ENCODE peak calls at places on chromosomes 11 and 22, in eight cellular contexts. One of them, this sample, is unnamed.
A peak's percentile ranks its signal among the peaks of the same experiment; 100 is the strongest.

GRCh38 chr11:114074546-114075342 is 15.2 kb downstream of the ZBTB16 start:
- DNase-seq in PC-3: no peak
- DNase-seq in fibroblast of lung: no peak
- DNase-seq in IMR-90: no peak
- DNase-seq in adrenal gland: no peak
- DNase-seq in PC-9: no peak
- DNase-seq in heart left ventricle: peak; percentile 46
- DNase-seq in tibial artery: no peak
- DNase-seq in this sample: no peak

GRCh38 chr11:62592216-62592815 is 993 bp upstream of the TUT1 start:
- DNase-seq in tibial artery: no peak
- DNase-seq in PC-3: no peak
- DNase-seq in IMR-90: no peak
- DNase-seq in fibroblast of lung: no peak
- DNase-seq in heart left ventricle: no peak
- DNase-seq in PC-9: no peak
- DNase-seq in adrenal gland: no peak
- DNase-seq in this sample: no peak

GRCh38 chr11:76523147-76523546 is 78.3 kb downstream of the EMSY start:
- DNase-seq in PC-9: no peak
- DNase-seq in tibial artery: no peak
- DNase-seq in PC-3: peak; percentile 43
- DNase-seq in adrenal gland: no peak
- DNase-seq in heart left ventricle: no peak
- DNase-seq in fibroblast of lung: no peak
- DNase-seq in IMR-90: no peak
- DNase-seq in this sample: no peak

GRCh38 chr11:118998822-118999221 is 884 bp downstream of the CENATAC start:
- DNase-seq in IMR-90: peak; percentile 72
- DNase-seq in heart left ventricle: no peak
- DNase-seq in tibial artery: no peak
- DNase-seq in PC-3: peak; percentile 97
- DNase-seq in fibroblast of lung: peak; percentile 89
- DNase-seq in PC-9: peak; percentile 92
- DNase-seq in adrenal gland: peak; percentile 74
- DNase-seq in this sample: peak; percentile 28

GRCh38 chr11:88631497-88631896 is 294.0 kb upstream of the CTSC start:
- DNase-seq in PC-3: peak; percentile 52
- DNase-seq in tibial artery: no peak
- DNase-seq in IMR-90: peak; percentile 51
- DNase-seq in fibroblast of lung: peak; percentile 53
- DNase-seq in adrenal gland: no peak
- DNase-seq in heart left ventricle: no peak
- DNase-seq in PC-9: no peak
- DNase-seq in this sample: no peak

GRCh38 chr11:84316866-84317560 is 1030.8 kb upstream of the CCDC90B start:
- DNase-seq in PC-9: no peak
- DNase-seq in heart left ventricle: no peak
- DNase-seq in fibroblast of lung: peak; percentile 75
- DNase-seq in PC-3: peak; percentile 15
- DNase-seq in IMR-90: peak; percentile 30
- DNase-seq in tibial artery: no peak
- DNase-seq in adrenal gland: peak; percentile 86
- DNase-seq in this sample: no peak

GRCh38 chr22:41175546-41175945 is 29.6 kb upstream of the L3MBTL2 start:
- DNase-seq in PC-3: no peak
- DNase-seq in IMR-90: no peak
- DNase-seq in heart left ventricle: no peak
- DNase-seq in tibial artery: no peak
- DNase-seq in PC-9: no peak
- DNase-seq in fibroblast of lung: no peak
- DNase-seq in adrenal gland: no peak
- DNase-seq in this sample: no peak

GRCh38 chr22:34588893-34589545 is 476.9 kb upstream of the ISX start:
- DNase-seq in heart left ventricle: no peak
- DNase-seq in adrenal gland: no peak
- DNase-seq in PC-9: no peak
- DNase-seq in IMR-90: no peak
- DNase-seq in tibial artery: no peak
- DNase-seq in fibroblast of lung: no peak
- DNase-seq in PC-3: no peak
- DNase-seq in this sample: no peak

GRCh38 chr11:113553905-113554304 is 78.7 kb upstream of the DRD2 start:
- DNase-seq in PC-3: no peak
- DNase-seq in tibial artery: no peak
- DNase-seq in adrenal gland: no peak
- DNase-seq in heart left ventricle: no peak
- DNase-seq in IMR-90: no peak
- DNase-seq in PC-9: no peak
- DNase-seq in fibroblast of lung: peak; percentile 18
- DNase-seq in this sample: no peak

GRCh38 chr22:41925783-41926460 is 684 bp downstream of the TNFRSF13C start:
- DNase-seq in tibial artery: no peak
- DNase-seq in PC-9: no peak
- DNase-seq in adrenal gland: peak; percentile 85
- DNase-seq in PC-3: peak; percentile 62
- DNase-seq in fibroblast of lung: peak; percentile 15
- DNase-seq in heart left ventricle: peak; percentile 65
- DNase-seq in IMR-90: peak; percentile 34
- DNase-seq in this sample: no peak

GRCh38 chr11:10108901-10109665 is 184.9 kb downstream of the SBF2 start:
- DNase-seq in PC-3: no peak
- DNase-seq in adrenal gland: peak; percentile 66
- DNase-seq in heart left ventricle: peak; percentile 31
- DNase-seq in tibial artery: peak; percentile 56
- DNase-seq in PC-9: no peak
- DNase-seq in IMR-90: peak; percentile 40
- DNase-seq in fibroblast of lung: peak; percentile 17
- DNase-seq in this sample: no peak

GRCh38 chr11:18145025-18145424 is 12.7 kb downstream of the MRGPRX3 start:
- DNase-seq in PC-3: no peak
- DNase-seq in PC-9: no peak
- DNase-seq in fibroblast of lung: no peak
- DNase-seq in IMR-90: no peak
- DNase-seq in tibial artery: no peak
- DNase-seq in adrenal gland: no peak
- DNase-seq in heart left ventricle: no peak
- DNase-seq in this sample: no peak
- TF ChIP-seq CTCF in PC-3: peak; percentile 19
- TF ChIP-seq CTCF in PC-9: no peak
- TF ChIP-seq CTCF in fibroblast of lung: peak; percentile 37
- TF ChIP-seq CTCF in IMR-90: no peak
- TF ChIP-seq CTCF in tibial artery: no peak
- TF ChIP-seq CTCF in adrenal gland: no peak
- TF ChIP-seq CTCF in heart left ventricle: no peak
- TF ChIP-seq CTCF in this sample: peak; percentile 20

GRCh38 chr11:90218606-90219005 is 4.2 kb downstream of the CHORDC1 start:
- DNase-seq in PC-9: no peak
- DNase-seq in heart left ventricle: peak; percentile 49
- DNase-seq in tibial artery: no peak
- DNase-seq in adrenal gland: no peak
- DNase-seq in fibroblast of lung: no peak
- DNase-seq in PC-3: no peak
- DNase-seq in IMR-90: no peak
- DNase-seq in this sample: no peak

GRCh38 chr11:90216611-90217010 is 6.2 kb downstream of the CHORDC1 start:
- DNase-seq in fibroblast of lung: no peak
- DNase-seq in PC-9: no peak
- DNase-seq in PC-3: no peak
- DNase-seq in tibial artery: no peak
- DNase-seq in heart left ventricle: no peak
- DNase-seq in adrenal gland: no peak
- DNase-seq in IMR-90: no peak
- DNase-seq in this sample: no peak

GRCh38 chr11:90208857-90209256 is 14.0 kb downstream of the CHORDC1 start:
- DNase-seq in fibroblast of lung: no peak
- DNase-seq in tibial artery: no peak
- DNase-seq in PC-9: no peak
- DNase-seq in IMR-90: no peak
- DNase-seq in adrenal gland: no peak
- DNase-seq in heart left ventricle: no peak
- DNase-seq in PC-3: no peak
- DNase-seq in this sample: no peak

DNA sequence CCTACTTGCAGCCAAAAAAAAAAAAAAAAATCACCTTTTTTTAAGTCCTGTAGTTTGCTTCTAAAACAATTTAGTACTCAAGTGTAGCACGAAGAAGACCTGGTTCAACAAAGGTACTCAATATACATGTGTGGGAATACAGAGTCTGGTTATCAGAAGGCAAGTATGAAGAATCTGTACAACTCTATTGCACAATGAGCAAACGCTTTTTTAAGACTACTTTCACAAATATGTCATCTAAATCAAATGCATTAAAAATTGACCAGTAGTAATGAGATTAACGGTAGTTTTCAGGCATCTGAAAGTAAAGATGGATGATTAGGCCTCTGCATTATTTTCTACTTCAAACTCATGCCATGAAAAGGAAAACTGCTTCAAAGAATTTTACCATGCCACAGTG is 9.5 kb downstream of the CHORDC1 start:
- DNase-seq in PC-9: no peak
- DNase-seq in heart left ventricle: no peak
- DNase-seq in PC-3: no peak
- DNase-seq in fibroblast of lung: no peak
- DNase-seq in adrenal gland: no peak
- DNase-seq in tibial artery: no peak
- DNase-seq in IMR-90: no peak
- DNase-seq in this sample: no peak
- H3K36me3 ChIP-seq in PC-9: peaks cover 60% of the 10 kb centered on the region
- H3K36me3 ChIP-seq in heart left ventricle: peaks cover 86% of the 10 kb centered on the region
- H3K36me3 ChIP-seq in PC-3: peaks cover 83% of the 10 kb centered on the region
- H3K36me3 ChIP-seq in fibroblast of lung: peaks cover 4% of the 10 kb centered on the region
- H3K36me3 ChIP-seq in adrenal gland: no peaks in the 10 kb centered on the region
- H3K36me3 ChIP-seq in tibial artery: peaks cover 22% of the 10 kb centered on the region
- H3K36me3 ChIP-seq in IMR-90: peaks cover 15% of the 10 kb centered on the region
- H3K36me3 ChIP-seq in this sample: no peaks in the 10 kb centered on the region

GRCh38 chr22:17436382-17436951 is 67.2 kb downstream of the CECR2 start:
- DNase-seq in adrenal gland: no peak
- DNase-seq in PC-3: no peak
- DNase-seq in heart left ventricle: no peak
- DNase-seq in PC-9: no peak
- DNase-seq in IMR-90: no peak
- DNase-seq in tibial artery: no peak
- DNase-seq in fibroblast of lung: peak; percentile 20
- DNase-seq in this sample: no peak

GRCh38 chr22:17444204-17444504 is 74.9 kb downstream of the CECR2 start:
- DNase-seq in fibroblast of lung: no peak
- DNase-seq in PC-9: no peak
- DNase-seq in tibial artery: no peak
- DNase-seq in heart left ventricle: no peak
- DNase-seq in IMR-90: no peak
- DNase-seq in PC-3: no peak
- DNase-seq in adrenal gland: no peak
- DNase-seq in this sample: no peak

GRCh38 chr22:17443413-17444203 is 74.3 kb downstream of the CECR2 start:
- DNase-seq in PC-9: no peak
- DNase-seq in tibial artery: no peak
- DNase-seq in PC-3: no peak
- DNase-seq in heart left ventricle: no peak
- DNase-seq in IMR-90: no peak
- DNase-seq in adrenal gland: no peak
- DNase-seq in fibroblast of lung: no peak
- DNase-seq in this sample: no peak

GRCh38 chr22:17436981-17437410 is 67.7 kb downstream of the CECR2 start:
- DNase-seq in tibial artery: no peak
- DNase-seq in heart left ventricle: peak; percentile 34
- DNase-seq in PC-9: no peak
- DNase-seq in PC-3: no peak
- DNase-seq in adrenal gland: no peak
- DNase-seq in IMR-90: no peak
- DNase-seq in fibroblast of lung: no peak
- DNase-seq in this sample: no peak

DNA sequence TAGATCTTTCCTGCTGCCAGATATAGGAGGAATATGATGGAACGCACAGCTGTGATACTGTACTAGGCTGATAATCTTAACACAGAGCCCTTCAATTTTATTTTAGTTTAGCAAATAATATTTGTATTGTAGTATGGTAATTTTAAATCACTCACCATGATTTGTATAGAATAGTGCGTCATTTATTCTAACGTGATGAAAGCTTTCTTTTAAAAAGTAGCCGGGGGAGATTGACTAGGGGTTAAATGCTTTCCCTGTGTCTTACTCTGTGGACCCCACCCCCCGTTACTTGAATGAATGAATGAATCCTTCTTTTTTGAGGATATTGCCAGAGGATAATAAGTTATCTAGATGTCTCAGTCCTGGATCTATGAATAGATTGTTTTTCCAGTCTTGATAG is 72.1 kb downstream of the CECR2 start:
- DNase-seq in IMR-90: no peak
- DNase-seq in fibroblast of lung: no peak
- DNase-seq in heart left ventricle: no peak
- DNase-seq in tibial artery: no peak
- DNase-seq in adrenal gland: no peak
- DNase-seq in PC-3: no peak
- DNase-seq in PC-9: no peak
- DNase-seq in this sample: no peak
- H3K4me3 ChIP-seq in IMR-90: no peak overlapping the region
- H3K4me3 ChIP-seq in fibroblast of lung: no peak overlapping the region
- H3K4me3 ChIP-seq in heart left ventricle: no peak overlapping the region
- H3K4me3 ChIP-seq in tibial artery: no peak overlapping the region
- H3K4me3 ChIP-seq in adrenal gland: no peak overlapping the region
- H3K4me3 ChIP-seq in PC-3: no peak overlapping the region
- H3K4me3 ChIP-seq in PC-9: no peak overlapping the region
- H3K4me3 ChIP-seq in this sample: no peak overlapping the region

GRCh38 chr11:44728085-44728410 is 1.3 kb downstream of the TSPAN18 start:
- DNase-seq in heart left ventricle: no peak
- DNase-seq in tibial artery: no peak
- DNase-seq in adrenal gland: no peak
- DNase-seq in PC-3: no peak
- DNase-seq in IMR-90: no peak
- DNase-seq in fibroblast of lung: no peak
- DNase-seq in PC-9: no peak
- DNase-seq in this sample: no peak
- TF ChIP-seq CTCF in heart left ventricle: no peak
- TF ChIP-seq CTCF in tibial artery: no peak
- TF ChIP-seq CTCF in adrenal gland: no peak
- TF ChIP-seq CTCF in PC-3: no peak
- TF ChIP-seq CTCF in IMR-90: no peak
- TF ChIP-seq CTCF in fibroblast of lung: no peak
- TF ChIP-seq CTCF in PC-9: peak; percentile 16
- TF ChIP-seq CTCF in this sample: no peak

DNA sequence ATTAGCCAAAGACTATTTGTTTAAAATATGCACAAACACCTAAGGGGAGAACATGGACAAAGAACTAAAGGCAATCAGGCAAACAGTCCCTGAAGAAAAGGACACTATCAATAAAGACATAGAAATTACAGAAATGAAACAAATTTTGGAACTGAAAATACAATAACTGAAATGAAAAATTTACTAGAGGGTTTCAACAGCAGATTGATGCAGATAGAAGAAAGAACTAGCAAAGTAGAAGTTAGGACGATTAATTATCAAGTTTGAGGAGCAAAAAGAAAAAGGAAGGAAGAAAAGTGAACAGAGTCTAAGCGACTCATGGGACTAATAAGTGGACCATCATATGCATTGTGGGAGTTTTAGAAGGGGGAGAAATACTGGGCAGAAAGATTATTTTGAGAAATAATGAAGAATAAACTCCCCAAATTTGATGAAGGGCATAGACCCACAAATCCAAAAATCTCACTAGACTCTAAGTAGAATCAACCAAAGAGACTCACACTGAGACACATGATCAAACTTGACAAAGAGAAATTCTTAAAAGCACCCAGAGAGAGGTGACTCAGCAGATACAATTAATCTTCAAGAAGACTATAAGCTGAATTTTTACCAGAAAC is 62.9 kb downstream of the JAM3 start:
- DNase-seq in IMR-90: no peak
- DNase-seq in heart left ventricle: no peak
- DNase-seq in PC-9: no peak
- DNase-seq in fibroblast of lung: peak; percentile 33
- DNase-seq in PC-3: no peak
- DNase-seq in tibial artery: no peak
- DNase-seq in adrenal gland: no peak
- DNase-seq in this sample: no peak
- H3K36me3 ChIP-seq in IMR-90: no peaks in the 10 kb centered on the region
- H3K36me3 ChIP-seq in heart left ventricle: no peaks in the 10 kb centered on the region
- H3K36me3 ChIP-seq in PC-9: no peaks in the 10 kb centered on the region
- H3K36me3 ChIP-seq in fibroblast of lung: no peaks in the 10 kb centered on the region
- H3K36me3 ChIP-seq in PC-3: no peaks in the 10 kb centered on the region
- H3K36me3 ChIP-seq in tibial artery: no peaks in the 10 kb centered on the region
- H3K36me3 ChIP-seq in adrenal gland: no peaks in the 10 kb centered on the region
- H3K36me3 ChIP-seq in this sample: no peaks in the 10 kb centered on the region